ENCODE peak calls at places on chromosomes 1 and 21, in four cellular contexts. P is psoas muscle, N is fibroblast of lung, Q is Caco-2. K is an unnamed sample.

GRCh38 chr21:23160914-23161313 is 2162.7 kb downstream of the NCAM2 start:
- DNase-seq in N (no peak), P (no peak), Q (no peak), K (no peak)

GRCh38 chr21:43609501-43610340 is 49.6 kb downstream of the HSF2BP start:
- DNase-seq in N (peak), Q (no peak), P (no peak), K (no peak)

GRCh38 chr1:112522621-112523020 is 13.9 kb downstream of the WNT2B start:
- DNase-seq in N (peak), Q (no peak), P (no peak), K (no peak)

GRCh38 chr1:54499097-54500029 is 48.7 kb upstream of the ACOT11 start:
- DNase-seq in Q (peak), N (peak), P (no peak), K (peak)

GRCh38 chr1:86429830-86430229 is 5.9 kb downstream of the CLCA2 start:
- DNase-seq in Q (no peak), N (peak), P (no peak), K (no peak)

GRCh38 chr1:54117815-54118563 is 34.8 kb downstream of the CDCP2 start:
- DNase-seq in Q (no peak), P (no peak), N (no peak), K (no peak)

GRCh38 chr1:58874757-58875755 is 91.2 kb upstream of the JUN start:
- DNase-seq in P (peak), Q (peak), N (peak), K (no peak)

GRCh38 chr21:18138507-18138906 is 106.1 kb upstream of the CHODL start:
- DNase-seq in Q (no peak), N (no peak), P (no peak), K (no peak)

GRCh38 chr1:216064643-216065042 is 358.6 kb downstream of the USH2A start:
- DNase-seq in P (no peak), Q (no peak), N (no peak), K (no peak)

GRCh38 chr1:210236386-210236839 is 3.8 kb downstream of the SERTAD4 start:
- DNase-seq in N (peak), Q (no peak), P (no peak), K (no peak)

GRCh38 chr1:31423418-31423947 is 10.5 kb downstream of the SERINC2 start:
- DNase-seq in Q (no peak), P (no peak), N (no peak), K (no peak)

GRCh38 chr1:166840309-166841302 is 1.3 kb downstream of the POGK start:
- DNase-seq in N (no peak), Q (peak), P (no peak), K (no peak)

DNA sequence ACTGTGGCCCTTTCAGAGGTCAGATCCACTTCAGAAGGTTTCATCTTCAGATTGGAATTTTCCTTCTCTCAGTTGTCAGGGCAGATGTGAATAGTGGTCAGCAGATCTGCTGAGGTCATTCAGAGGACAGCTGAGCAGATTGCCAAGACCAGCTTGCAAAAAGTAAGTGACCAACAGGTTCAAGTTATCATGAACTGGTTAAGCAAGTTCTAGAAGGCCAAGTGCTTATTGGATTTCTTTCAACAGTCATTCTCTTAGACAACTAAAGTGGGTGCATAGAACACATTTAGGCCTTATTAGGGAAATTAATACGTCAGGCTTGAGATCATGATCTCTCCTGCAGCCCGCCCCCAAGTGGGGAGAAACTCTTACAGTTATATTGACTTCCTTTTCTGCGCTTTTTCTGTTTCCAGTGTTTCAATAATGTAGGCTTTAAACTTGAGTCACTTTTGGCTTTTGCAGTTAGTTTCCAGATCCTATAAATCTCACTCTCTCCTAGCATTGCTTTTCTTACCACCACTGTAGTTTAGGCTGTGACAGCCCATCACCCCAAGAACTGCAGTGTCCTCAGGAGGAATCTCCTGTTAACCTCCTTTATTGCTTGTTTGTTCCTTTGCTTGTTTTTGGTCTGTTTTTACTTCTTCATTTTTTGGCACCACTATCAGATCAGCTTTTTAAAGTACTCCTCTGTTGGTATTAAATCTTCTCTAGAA is 96.4 kb downstream of the C1orf21 start:
- DNase-seq in N (peak), Q (no peak), P (peak), K (no peak)
- TF ChIP-seq CTCF in N (peak), Q (no peak), P (peak), K (no peak)

DNA sequence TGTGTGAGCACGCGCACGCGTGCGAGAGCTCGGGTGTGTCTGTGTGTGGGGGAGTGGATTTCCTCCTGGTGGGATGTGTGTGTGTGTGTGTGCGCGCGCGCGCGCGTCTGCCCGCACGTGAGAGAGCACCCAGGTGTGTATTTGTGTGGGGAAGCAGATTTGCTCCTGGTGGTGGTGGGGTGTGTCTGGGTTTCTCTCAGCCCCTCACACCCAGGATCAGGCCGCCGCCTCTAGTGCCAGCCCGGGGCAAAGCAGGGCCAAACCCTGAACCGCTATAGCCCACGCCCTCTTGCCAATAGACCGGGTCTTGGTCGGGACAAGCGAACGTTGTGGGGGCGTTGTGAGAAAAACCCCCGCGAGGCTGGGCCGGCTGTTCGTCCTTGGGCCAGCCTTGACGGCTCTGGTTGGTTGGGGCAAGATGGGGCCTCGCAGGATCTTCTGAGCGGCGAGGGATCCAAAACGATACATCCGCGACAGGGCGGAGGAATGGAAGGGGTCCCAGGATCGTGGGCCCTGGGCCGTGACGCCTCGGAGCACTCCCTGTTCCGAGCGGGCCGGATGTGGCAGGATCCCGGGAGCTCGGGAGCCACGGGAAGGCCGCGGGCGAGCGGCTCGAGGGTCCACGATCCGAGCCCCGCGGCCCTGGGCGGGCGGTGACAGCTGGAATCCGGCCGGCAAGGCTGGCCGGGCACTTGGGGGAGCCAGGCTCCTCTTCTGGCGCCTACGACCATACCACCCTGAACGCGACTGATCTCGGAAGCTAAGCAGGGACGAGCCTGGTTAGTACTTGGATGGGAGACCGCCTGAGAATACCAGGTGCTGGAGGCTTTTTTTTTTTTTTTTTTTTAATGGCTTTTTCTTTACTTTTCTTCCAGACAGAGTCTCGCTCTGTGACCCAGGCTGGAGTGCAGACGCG is 68.2 kb downstream of the RNF187 start:
- DNase-seq in Q (peak), P (no peak), N (no peak), K (no peak)
- TF ChIP-seq CTCF in Q (no peak), P (no peak), N (no peak), K (no peak)

GRCh38 chr21:41886331-41886730 is 7.2 kb upstream of the PRDM15 start:
- DNase-seq in P (no peak), Q (no peak), N (no peak), K (no peak)

GRCh38 chr21:41884501-41885030 is 5.4 kb upstream of the PRDM15 start:
- DNase-seq in N (no peak), P (no peak), Q (no peak), K (no peak)

GRCh38 chr21:41883582-41883981 is 4.4 kb upstream of the PRDM15 start:
- DNase-seq in N (no peak), P (no peak), Q (no peak), K (no peak)

GRCh38 chr21:41887682-41888081 is 8.5 kb upstream of the PRDM15 start:
- DNase-seq in P (no peak), Q (no peak), N (no peak), K (no peak)

GRCh38 chr21:41885341-41886024 is 6.3 kb upstream of the PRDM15 start:
- DNase-seq in P (no peak), N (peak), Q (no peak), K (no peak)
- TF ChIP-seq CTCF in P (no peak), N (no peak), Q (no peak), K (no peak)

GRCh38 chr1:180028864-180029263 is 74.3 kb downstream of the CEP350 start:
- DNase-seq in Q (no peak), N (no peak), P (no peak), K (no peak)
- TF ChIP-seq CTCF in Q (no peak), N (no peak), P (no peak), K (no peak)

DNA sequence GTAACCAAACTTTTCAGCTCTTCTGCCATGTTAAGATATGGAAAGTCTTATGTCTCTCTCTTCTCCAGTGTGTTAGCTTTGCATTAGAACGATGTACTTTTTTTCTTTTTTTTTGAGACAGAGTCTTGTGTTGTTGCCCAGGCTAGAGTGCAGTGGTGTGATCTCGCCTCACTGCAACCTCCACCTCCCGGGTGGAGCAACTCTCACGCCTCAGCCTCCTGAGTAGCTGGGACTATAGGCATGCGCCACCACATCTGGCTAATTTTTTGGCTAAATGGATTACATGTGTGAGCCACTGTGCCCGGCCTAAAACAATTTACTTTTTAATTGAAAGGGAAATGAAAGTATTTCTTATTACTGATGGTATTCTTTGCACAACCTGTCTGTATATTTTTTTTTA is 35.8 kb downstream of the SPEN start:
- DNase-seq in Q (no peak), N (no peak), P (no peak), K (no peak)
- TF ChIP-seq CTCF in Q (no peak), N (no peak), P (no peak), K (no peak)

GRCh38 chr1:21496886-21497285 is 12.3 kb upstream of the ALPL start:
- DNase-seq in N (no peak), P (no peak), Q (no peak), K (no peak)

GRCh38 chr1:21495225-21495820 is 13.9 kb upstream of the ALPL start:
- DNase-seq in Q (no peak), N (no peak), P (no peak), K (no peak)

GRCh38 chr1:21496063-21496462 is 13.2 kb upstream of the ALPL start:
- DNase-seq in Q (no peak), P (no peak), N (no peak), K (no peak)

GRCh38 chr1:21499283-21499945 is 9.8 kb upstream of the ALPL start:
- DNase-seq in N (peak), P (no peak), Q (no peak), K (no peak)

DNA sequence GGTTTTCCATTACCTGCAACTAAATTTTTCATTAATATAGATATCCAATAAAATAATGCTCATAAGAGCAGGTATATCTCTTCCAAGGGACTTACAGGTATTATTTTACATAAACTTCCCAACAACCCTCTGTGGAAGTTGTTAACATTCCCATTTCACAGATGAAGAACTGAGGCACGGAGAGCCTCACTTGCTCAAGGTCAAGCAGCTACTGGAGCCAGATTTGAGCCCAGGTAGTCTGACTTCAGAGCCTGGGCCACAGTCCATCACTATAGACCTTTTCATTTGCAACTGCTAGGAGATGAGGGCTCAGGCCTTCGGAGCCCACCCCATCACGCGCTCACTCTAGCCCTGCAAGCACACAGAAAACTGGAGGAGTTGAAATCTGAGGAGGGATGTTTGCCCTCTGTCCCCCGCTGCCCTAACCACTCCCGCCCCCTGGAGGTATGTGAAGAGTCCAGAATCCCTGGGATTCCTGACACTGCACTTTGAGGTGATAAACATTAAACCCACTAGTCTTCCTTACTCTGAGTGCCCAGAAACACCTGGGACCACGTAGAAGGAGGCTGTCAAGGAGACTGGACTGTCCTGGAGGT is 11.7 kb upstream of the ALPL start:
- DNase-seq in N (no peak), P (no peak), Q (peak), K (no peak)
- TF ChIP-seq CTCF in N (no peak), P (no peak), Q (peak), K (no peak)

GRCh38 chr1:102435483-102435882 is 438.8 kb upstream of the OLFM3 start:
- DNase-seq in Q (no peak), P (no peak), N (no peak), K (no peak)

GRCh38 chr1:102431253-102431652 is 434.5 kb upstream of the OLFM3 start:
- DNase-seq in Q (no peak), N (no peak), P (no peak), K (no peak)

DNA sequence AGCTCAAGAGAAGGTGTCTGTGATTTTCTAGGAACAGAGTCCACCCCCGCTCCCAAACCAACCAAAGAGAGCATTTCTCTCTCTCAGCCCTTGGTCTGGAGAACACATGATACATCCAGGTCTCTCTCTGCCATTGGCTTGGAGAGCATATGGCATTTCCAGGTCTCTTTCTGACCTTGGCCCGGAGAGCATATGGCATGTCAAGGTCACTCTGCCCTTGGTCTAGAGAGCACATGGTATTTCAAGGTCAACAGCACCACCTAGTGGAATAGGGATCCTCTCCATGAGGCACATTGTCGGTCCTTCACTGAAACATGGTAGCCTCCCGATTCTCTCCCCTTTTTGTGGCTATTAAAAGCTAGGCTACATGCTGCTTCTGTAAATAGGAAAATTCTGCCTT is 437.7 kb upstream of the OLFM3 start:
- DNase-seq in P (no peak), N (no peak), Q (peak), K (no peak)
- TF ChIP-seq CTCF in P (no peak), N (no peak), Q (peak), K (no peak)